ENCODE peak calls at places on chromosomes 5 and 9, in eight cellular contexts. U is MM.1S, J is kidney epithelial cell, E is right atrium auricular region, M is tibial artery, K is foreskin fibroblast, V is lower lobe of right lung, Y is astrocyte. H is an unnamed sample.

GRCh38 chr5:123819401-123819800 is 307.4 kb downstream of the CSNK1G3 start:
- DNase-seq in U (no peak), J (no peak), E (no peak), M (no peak), K (peak; percentile 4), V (no peak), Y (no peak), H (no peak)

GRCh38 chr9:110179734-110180133 is 28.2 kb downstream of the C9orf152 start:
- DNase-seq in U (no peak), J (peak; percentile 57), E (no peak), M (no peak), K (peak; percentile 74), V (no peak), Y (peak; percentile 75), H (no peak)

GRCh38 chr9:15622596-15622995 is 69.8 kb downstream of the CCDC171 start:
- DNase-seq in U (peak; percentile 7), J (peak; percentile 7), E (no peak), M (no peak), K (no peak), V (no peak), Y (peak; percentile 12), H (no peak)

GRCh38 chr5:133392448-133392847 is 219.9 kb downstream of the FSTL4 start:
- DNase-seq in U (no peak), J (no peak), E (no peak), M (no peak), K (no peak), V (no peak), Y (no peak), H (no peak)

GRCh38 chr5:35675392-35675791 is 57.7 kb downstream of the SPEF2 start:
- DNase-seq in U (no peak), J (no peak), E (no peak), M (no peak), K (no peak), V (no peak), Y (no peak), H (no peak)

GRCh38 chr5:174843263-174844250 is 119.2 kb downstream of the MSX2 start:
- DNase-seq in U (no peak), J (no peak), E (no peak), M (no peak), K (peak; percentile 27), V (no peak), Y (peak; percentile 13), H (no peak)

GRCh38 chr5:179870403-179870903 is 11.8 kb upstream of the MRNIP start:
- DNase-seq in U (no peak), J (no peak), E (no peak), M (no peak), K (no peak), V (peak; percentile 79), Y (no peak), H (no peak)

GRCh38 chr5:54959673-54960418 is 25.5 kb downstream of the ESM1 start:
- DNase-seq in U (no peak), J (no peak), E (no peak), M (no peak), K (no peak), V (no peak), Y (no peak), H (peak; percentile 14)

GRCh38 chr9:19940808-19941207 is 152.0 kb upstream of the SLC24A2 start:
- DNase-seq in U (no peak), J (no peak), E (no peak), M (no peak), K (no peak), V (no peak), Y (no peak), H (no peak)

GRCh38 chr5:73748510-73749410 is 122.8 kb downstream of the ARHGEF28 start:
- DNase-seq in U (no peak), J (no peak), E (no peak), M (no peak), K (no peak), V (peak; percentile 49), Y (peak; percentile 54), H (no peak)

GRCh38 chr5:172901012-172901780 is 58.0 kb upstream of the RPL26L1 start:
- DNase-seq in U (no peak), J (peak; percentile 94), E (peak; percentile 92), M (peak; percentile 90), K (peak; percentile 67), V (no peak), Y (peak; percentile 98), H (no peak)

GRCh38 chr5:62690421-62690820 is 111.8 kb downstream of the LRRC70 start:
- DNase-seq in U (peak; percentile 60), J (no peak), E (no peak), M (no peak), K (no peak), V (no peak), Y (no peak), H (no peak)

GRCh38 chr5:6875376-6875775 is 162.1 kb downstream of the TENT4A start:
- DNase-seq in U (no peak), J (no peak), E (no peak), M (no peak), K (no peak), V (no peak), Y (no peak), H (no peak)

GRCh38 chr5:141851195-141851874 is 26.9 kb downstream of the PCDH1 start:
- DNase-seq in U (no peak), J (no peak), E (no peak), M (no peak), K (no peak), V (no peak), Y (no peak), H (no peak)

GRCh38 chr9:88523056-88523455 is 11.9 kb upstream of the NXNL2 start:
- DNase-seq in U (no peak), J (peak; percentile 60), E (no peak), M (no peak), K (peak; percentile 66), V (peak; percentile 9), Y (peak; percentile 87), H (no peak)

GRCh38 chr9:99832558-99832864 is 10.8 kb downstream of the NR4A3 start:
- DNase-seq in U (no peak), J (no peak), E (no peak), M (no peak), K (no peak), V (no peak), Y (no peak), H (no peak)

GRCh38 chr5:65102826-65103673 is 334.3 kb downstream of the CWC27 start:
- DNase-seq in U (peak; percentile 59), J (peak; percentile 48), E (no peak), M (peak; percentile 54), K (no peak), V (peak; percentile 82), Y (peak; percentile 62), H (peak; percentile 75)
- TF ChIP-seq CTCF in U (peak; percentile 37), J (peak; percentile 20), E (peak; percentile 70), M (peak; percentile 42), K (peak; percentile 2), V (peak; percentile 41), Y (no peak), H (no peak)

DNA sequence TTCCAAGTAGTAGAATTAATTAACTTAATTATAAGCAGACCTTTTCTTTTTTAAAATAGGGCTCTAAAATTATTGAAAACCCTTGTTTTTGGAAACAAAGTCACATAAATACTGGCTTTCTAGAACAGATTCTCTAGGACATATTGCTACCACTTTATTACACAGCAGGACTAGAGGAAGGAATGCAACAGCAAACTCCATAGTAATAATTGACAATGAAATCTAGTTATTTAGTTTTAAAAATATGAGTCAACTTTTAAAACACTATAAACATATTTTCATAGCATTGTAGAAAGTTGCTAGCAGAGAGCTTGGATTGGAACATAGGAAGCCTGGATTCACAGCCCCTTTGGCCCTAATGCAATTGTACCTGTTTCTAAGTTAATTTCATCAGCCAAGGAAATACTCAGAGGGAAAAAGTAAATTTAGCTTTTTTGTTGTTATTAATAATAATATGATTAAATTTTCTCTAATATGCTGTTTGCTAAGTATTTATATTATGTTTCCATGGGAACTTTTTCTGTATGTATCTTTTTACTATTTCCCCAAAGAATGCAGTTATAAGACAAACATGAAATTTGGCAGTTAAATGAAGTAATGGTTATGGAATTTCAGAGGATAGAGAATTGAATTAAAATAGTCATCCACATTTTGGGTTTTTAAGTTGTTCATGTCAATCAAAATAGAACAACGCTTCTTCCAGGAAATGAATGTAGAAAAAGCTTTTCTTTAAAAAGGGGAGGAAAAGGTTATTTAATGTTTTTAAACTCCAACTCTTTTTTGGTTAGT is 45.6 kb downstream of the VCAN start:
- DNase-seq in U (no peak), J (no peak), E (no peak), M (no peak), K (no peak), V (no peak), Y (no peak), H (no peak)
- TF ChIP-seq CTCF in U (no peak), J (no peak), E (no peak), M (peak; percentile 17), K (peak; percentile 18), V (no peak), Y (no peak), H (no peak)

DNA sequence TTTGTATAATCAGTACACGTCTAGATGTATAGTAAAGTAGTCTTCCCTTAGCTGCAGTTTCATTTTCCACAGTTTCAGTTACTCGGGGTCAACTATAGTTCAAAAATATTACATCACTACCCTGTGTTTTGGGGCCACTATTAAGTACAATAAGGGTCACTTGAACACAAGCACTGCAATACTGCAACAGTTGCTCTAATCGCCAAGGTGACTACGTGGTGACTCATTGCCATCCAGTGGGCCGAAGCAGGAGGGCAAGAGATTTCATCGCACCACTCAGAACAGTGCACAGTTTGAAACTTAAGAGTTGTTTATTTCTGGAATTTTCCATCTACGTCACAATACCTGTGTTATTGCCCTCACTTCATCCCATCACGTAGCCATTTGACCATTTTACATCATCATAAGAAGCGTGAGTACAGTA is at the start of gene ARL14EPL:
- DNase-seq in U (no peak), J (peak; percentile 82), E (peak; percentile 70), M (peak; percentile 57), K (peak; percentile 78), V (peak; percentile 56), Y (peak; percentile 88), H (no peak)
- TF ChIP-seq CTCF in U (no peak), J (no peak), E (peak; percentile 44), M (peak; percentile 42), K (peak; percentile 23), V (peak; percentile 33), Y (peak; percentile 18), H (no peak)

GRCh38 chr5:76204713-76205112 is 121.5 kb downstream of the SV2C start:
- DNase-seq in U (no peak), J (no peak), E (no peak), M (no peak), K (no peak), V (no peak), Y (no peak), H (no peak)

GRCh38 chr5:76210946-76211345 is 127.8 kb downstream of the SV2C start:
- DNase-seq in U (no peak), J (no peak), E (no peak), M (no peak), K (no peak), V (no peak), Y (no peak), H (peak; percentile 47)

GRCh38 chr5:76204191-76204590 is 121.0 kb downstream of the SV2C start:
- DNase-seq in U (no peak), J (no peak), E (no peak), M (no peak), K (no peak), V (no peak), Y (no peak), H (no peak)

GRCh38 chr5:76207122-76207521 is 123.9 kb downstream of the SV2C start:
- DNase-seq in U (no peak), J (no peak), E (no peak), M (no peak), K (no peak), V (no peak), Y (no peak), H (no peak)

DNA sequence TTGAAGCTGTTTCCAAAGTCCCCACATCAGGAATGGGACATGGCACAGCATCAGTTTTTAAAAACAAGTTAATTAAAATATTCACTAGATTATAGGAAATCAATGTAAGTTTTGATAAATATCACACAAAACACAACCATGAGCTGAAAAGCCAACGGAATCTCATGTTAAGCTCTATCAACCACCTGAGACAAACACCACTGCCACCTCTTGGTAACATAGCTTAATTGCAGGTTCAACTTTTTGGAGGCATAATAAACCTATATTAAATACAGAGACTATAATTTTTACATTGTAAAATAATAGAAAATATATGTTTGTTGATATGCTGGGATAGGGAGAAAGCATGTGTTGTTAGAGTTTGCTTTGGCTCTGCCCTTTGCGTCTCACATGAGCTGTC is 126.1 kb downstream of the SV2C start:
- DNase-seq in U (no peak), J (no peak), E (no peak), M (no peak), K (no peak), V (no peak), Y (no peak), H (no peak)
- TF ChIP-seq CTCF in U (peak; percentile 27), J (no peak), E (no peak), M (no peak), K (no peak), V (no peak), Y (no peak), H (no peak)